ENCODE peak calls at places on chromosomes 4 and X, in five cellular contexts. Z, N, Q, G and C are unnamed samples.

GRCh38 chrX:26146024-26146423 is 7.9 kb downstream of the MAGEB18 start:
- DNase-seq in Q (no peak), N (no peak), Z (no peak), G (no peak), C (no peak)

GRCh38 chr4:88526221-88526815 is 2.7 kb upstream of the PYURF start:
- DNase-seq in Q (no peak), N (no peak), Z (no peak), G (no peak), C (no peak)

GRCh38 chr4:79294064-79294463 is 31.8 kb downstream of the NAA11 start:
- DNase-seq in Z (no peak), Q (peak; percentile 10), N (no peak), G (no peak), C (peak; percentile 20)

GRCh38 chrX:134898450-134898849 is 92.3 kb upstream of the SMIM10 start:
- DNase-seq in G (no peak), Q (no peak), N (peak; percentile 4), Z (no peak), C (no peak)

GRCh38 chr4:42855779-42856178 is 36.7 kb upstream of the GRXCR1 start:
- DNase-seq in G (no peak), Z (no peak), Q (no peak), N (no peak), C (no peak)

GRCh38 chrX:7927259-7928167 is at the start of gene PNPLA4:
- DNase-seq in Z (peak; percentile 70), G (no peak), Q (peak; percentile 22), N (peak; percentile 68), C (peak; percentile 64)

GRCh38 chr4:158793021-158793420 is 24.2 kb downstream of the FNIP2 start:
- DNase-seq in Z (no peak), G (no peak), N (no peak), Q (no peak), C (no peak)

GRCh38 chr4:92265066-92265465 is 38.7 kb upstream of the GRID2 start:
- DNase-seq in G (no peak), Q (peak; percentile 1), Z (no peak), N (peak; percentile 11), C (no peak)

GRCh38 chr4:66688674-66689073 is 856.6 kb downstream of the CENPC start:
- DNase-seq in Q (peak; percentile 4), Z (no peak), G (no peak), N (peak; percentile 33), C (peak; percentile 10)

GRCh38 chr4:61199869-61200194 is 294 bp upstream of the ADGRL3 start:
- DNase-seq in G (no peak), Z (no peak), N (no peak), Q (no peak), C (no peak)

GRCh38 chr4:174503079-174503724 is 19.1 kb downstream of the HPGD start:
- DNase-seq in Z (no peak), N (no peak), Q (no peak), G (no peak), C (no peak)

GRCh38 chr4:76696109-76696508 is 201.8 kb downstream of the SOWAHB start:
- DNase-seq in N (peak; percentile 38), G (no peak), Q (no peak), Z (no peak), C (no peak)

GRCh38 chrX:9135901-9136510 is 102.1 kb upstream of the FAM9B start:
- DNase-seq in Z (no peak), N (peak; percentile 26), G (no peak), Q (no peak), C (no peak)

GRCh38 chr4:126318376-126318775 is 1003.6 kb downstream of the FAT4 start:
- DNase-seq in N (no peak), Z (no peak), G (no peak), Q (no peak), C (no peak)

GRCh38 chr4:24863799-24864198 is 49.0 kb downstream of the CCDC149 start:
- DNase-seq in Z (no peak), N (no peak), Q (no peak), G (no peak), C (no peak)

GRCh38 chr4:165449333-165449732 is 70.5 kb downstream of the CPE start:
- DNase-seq in N (no peak), G (no peak), Z (no peak), Q (no peak), C (no peak)